ENCODE peak calls at places on chromosome 19, in eight cellular contexts. I, H, C, V, K, R, J and S are unnamed samples.

GRCh38 chr19:21694171-21694906 is 73.0 kb downstream of the ZNF100 start:
- DNase-seq in K (no peak), R (no peak), J (no peak), H (no peak), V (no peak), C (no peak), I (peak), S (no peak)

GRCh38 chr19:42032428-42032827 is 37.6 kb downstream of the GRIK5 start:
- DNase-seq in R (no peak), K (no peak), H (no peak), J (peak), C (no peak), V (no peak), I (no peak), S (no peak)

GRCh38 chr19:38956264-38956663 is 19.3 kb downstream of the FBXO17 start:
- DNase-seq in K (no peak), V (no peak), H (no peak), J (no peak), R (no peak), C (no peak), I (no peak), S (no peak)

GRCh38 chr19:18118420-18119242 is 21.1 kb downstream of the MAST3 start:
- DNase-seq in R (no peak), C (no peak), H (no peak), I (no peak), K (no peak), J (no peak), V (no peak), S (no peak)

GRCh38 chr19:4913996-4914735 is 4.9 kb downstream of the UHRF1 start:
- DNase-seq in H (no peak), V (no peak), C (no peak), I (peak), R (no peak), J (no peak), K (no peak), S (no peak)

GRCh38 chr19:28705008-28705407 is 507.9 kb downstream of the UQCRFS1 start:
- DNase-seq in K (peak), I (peak), V (no peak), J (peak), H (peak), R (no peak), C (no peak), S (no peak)

GRCh38 chr19:32830231-32831014 is 39.1 kb downstream of the SLC7A9 start:
- DNase-seq in H (no peak), J (no peak), C (no peak), V (no peak), I (peak), K (no peak), R (no peak), S (no peak)

GRCh38 chr19:6739390-6739883 is at the start of gene TRIP10:
- DNase-seq in R (peak), J (peak), V (peak), I (peak), H (peak), C (peak), K (no peak), S (peak)

GRCh38 chr19:18173572-18174294 is at the start of gene IFI30:
- DNase-seq in R (peak), J (no peak), K (no peak), C (peak), I (peak), H (peak), V (no peak), S (peak)

GRCh38 chr19:48967346-48968178 is 2.5 kb downstream of the FTL start:
- DNase-seq in I (peak), C (no peak), H (peak), K (no peak), J (no peak), R (peak), V (no peak), S (peak)

GRCh38 chr19:7224205-7224833 is 69.9 kb downstream of the INSR start:
- DNase-seq in K (no peak), R (peak), H (peak), I (no peak), C (no peak), J (no peak), V (no peak), S (peak)

GRCh38 chr19:41930926-41931592 is 2.8 kb upstream of the ERFL start:
- DNase-seq in I (no peak), R (no peak), K (no peak), J (no peak), C (no peak), H (no peak), V (no peak), S (peak)

GRCh38 chr19:13212759-13213330 is 62.6 kb downstream of the IER2 start:
- DNase-seq in K (peak), V (peak), H (peak), I (peak), R (no peak), C (peak), J (no peak), S (peak)

GRCh38 chr19:30092721-30093569 is 150.9 kb downstream of the URI1 start:
- DNase-seq in C (no peak), H (no peak), V (no peak), J (no peak), K (no peak), I (no peak), R (no peak), S (no peak)

GRCh38 chr19:4980838-4981680 is 12.1 kb downstream of the KDM4B start:
- DNase-seq in I (no peak), K (no peak), J (no peak), R (no peak), C (peak), H (no peak), V (no peak), S (peak)

GRCh38 chr19:8017808-8018207 is 12.4 kb upstream of the ELAVL1 start:
- DNase-seq in J (no peak), R (no peak), V (no peak), K (no peak), C (peak), I (no peak), H (peak), S (no peak)

GRCh38 chr19:7242601-7243258 is 51.5 kb downstream of the INSR start:
- DNase-seq in J (peak), C (no peak), I (peak), H (no peak), V (no peak), R (peak), K (peak), S (no peak)

GRCh38 chr19:47479701-47480503 is 4.1 kb downstream of the KPTN start:
- DNase-seq in V (no peak), R (no peak), J (no peak), C (no peak), H (no peak), K (no peak), I (no peak), S (peak)

GRCh38 chr19:19597809-19598306 is 20.6 kb downstream of the PBX4 start:
- DNase-seq in I (no peak), H (peak), J (no peak), V (no peak), K (no peak), R (no peak), C (no peak), S (no peak)